ENCODE peak calls at places on chromosomes 6 and 20, in nine cellular contexts. S is psoas muscle; M is ovary; W is CD4-positive, CD25-positive, alpha-beta regulatory T cell; N is heart right ventricle; O is transverse colon; E is upper lobe of right lung; L is adrenal gland; D is cardiac muscle cell. R is an unnamed sample. For H3K36me3 and H3K27me3, the result is how much of the 10 kb centered on the place peaks cover.

GRCh38 chr6:71393471-71393870 is 104.9 kb downstream of the OGFRL1 start:
- DNase-seq in S (no peak), M (no peak), W (no peak), N (peak), O (no peak), E (no peak), L (no peak), D (no peak), R (no peak)

GRCh38 chr6:17907467-17908229 is 79.8 kb downstream of the KIF13A start:
- DNase-seq in S (peak), M (no peak), W (no peak), N (peak), O (peak), E (peak), L (peak), D (no peak), R (no peak)

GRCh38 chr6:139909992-139910391 is 535.5 kb upstream of the CITED2 start:
- DNase-seq in S (no peak), M (no peak), W (no peak), N (no peak), O (no peak), E (no peak), L (no peak), D (no peak), R (no peak)

GRCh38 chr6:43729537-43729936 is 40.5 kb upstream of the VEGFA start:
- DNase-seq in S (no peak), M (no peak), W (no peak), N (peak), O (peak), E (peak), L (no peak), D (no peak), R (no peak)

GRCh38 chr6:81575446-81575845 is 177.0 kb downstream of the TENT5A start:
- DNase-seq in S (no peak), M (no peak), W (no peak), N (no peak), O (no peak), E (no peak), L (no peak), D (no peak), R (no peak)

GRCh38 chr6:130968486-130968885 is 94.6 kb downstream of the EPB41L2 start:
- DNase-seq in S (no peak), M (no peak), W (no peak), N (no peak), O (no peak), E (no peak), L (no peak), D (no peak), R (no peak)

GRCh38 chr20:9353916-9354276 is 160.5 kb upstream of the LAMP5 start:
- DNase-seq in S (no peak), M (no peak), W (no peak), N (no peak), O (no peak), E (no peak), L (no peak), D (no peak), R (no peak)

GRCh38 chr6:118297821-118298220 is 250.3 kb upstream of the PLN start:
- DNase-seq in S (no peak), M (no peak), W (no peak), N (no peak), O (no peak), E (no peak), L (no peak), D (no peak), R (no peak)

GRCh38 chr6:160106010-160106409 is 15.6 kb upstream of the SLC22A1 start:
- DNase-seq in S (no peak), M (no peak), W (no peak), N (no peak), O (no peak), E (peak), L (no peak), D (no peak), R (no peak)

GRCh38 chr6:161476711-161477110 is 202.8 kb upstream of the AGPAT4 start:
- DNase-seq in S (no peak), M (no peak), W (no peak), N (peak), O (no peak), E (no peak), L (no peak), D (no peak), R (no peak)

GRCh38 chr6:170005680-170006470 is 254.5 kb downstream of the ERMARD start:
- DNase-seq in S (no peak), M (no peak), W (no peak), N (no peak), O (no peak), E (no peak), L (no peak), D (no peak), R (no peak)

GRCh38 chr6:150887978-150888563 is 22.6 kb downstream of the MTHFD1L start:
- DNase-seq in S (no peak), M (no peak), W (no peak), N (no peak), O (no peak), E (no peak), L (no peak), D (no peak), R (no peak)

GRCh38 chr6:159278626-159279025 is 109.4 kb downstream of the FNDC1 start:
- DNase-seq in S (no peak), M (no peak), W (no peak), N (no peak), O (no peak), E (no peak), L (no peak), D (no peak), R (no peak)

GRCh38 chr20:1325173-1326030 is 3.5 kb downstream of the SDCBP2 start:
- DNase-seq in S (peak), M (peak), W (peak), N (peak), O (peak), E (peak), L (peak), D (peak), R (peak)

GRCh38 chr6:157779705-157780604 is 43.1 kb upstream of the SNX9 start:
- DNase-seq in S (no peak), M (no peak), W (no peak), N (no peak), O (no peak), E (no peak), L (no peak), D (no peak), R (no peak)

GRCh38 chr6:149964243-149965190 is 774 bp downstream of the ULBP1 start:
- DNase-seq in S (no peak), M (no peak), W (peak), N (no peak), O (no peak), E (no peak), L (peak), D (peak), R (peak)

GRCh38 chr6:106870069-106870468 is 104.5 kb downstream of the CD24 start:
- DNase-seq in S (no peak), M (no peak), W (no peak), N (no peak), O (no peak), E (no peak), L (no peak), D (no peak), R (no peak)

GRCh38 chr6:169452117-169452868 is 198.6 kb upstream of the THBS2 start:
- DNase-seq in S (peak), M (peak), W (no peak), N (peak), O (peak), E (no peak), L (peak), D (no peak), R (no peak)

GRCh38 chr6:147138841-147139240 is 65.4 kb upstream of the STXBP5 start:
- DNase-seq in S (no peak), M (no peak), W (no peak), N (no peak), O (no peak), E (no peak), L (no peak), D (no peak), R (no peak)

GRCh38 chr6:142617158-142617557 is 315.4 kb downstream of the ADGRG6 start:
- DNase-seq in S (no peak), M (no peak), W (no peak), N (no peak), O (no peak), E (no peak), L (no peak), D (no peak), R (no peak)

GRCh38 chr6:6219716-6220115 is 100.7 kb downstream of the F13A1 start:
- DNase-seq in S (no peak), M (no peak), W (no peak), N (no peak), O (no peak), E (no peak), L (no peak), D (no peak), R (no peak)

GRCh38 chr6:85920782-85921181 is 278.1 kb upstream of the SYNCRIP start:
- DNase-seq in S (no peak), M (no peak), W (no peak), N (peak), O (no peak), E (no peak), L (no peak), D (no peak), R (no peak)

GRCh38 chr6:25399885-25400284 is 120.7 kb downstream of the CARMIL1 start:
- DNase-seq in S (no peak), M (no peak), W (no peak), N (no peak), O (no peak), E (no peak), L (no peak), D (no peak), R (no peak)

GRCh38 chr20:61803903-61804804 is 261.5 kb downstream of the TAF4 start:
- DNase-seq in S (peak), M (peak), W (no peak), N (no peak), O (no peak), E (peak), L (no peak), D (no peak), R (peak)

GRCh38 chr20:62243106-62243505 is 4.8 kb downstream of the OSBPL2 start:
- DNase-seq in S (no peak), M (no peak), W (no peak), N (no peak), O (no peak), E (no peak), L (no peak), D (no peak), R (peak)

GRCh38 chr6:139369568-139370046 is 4.8 kb downstream of the CITED2 start:
- DNase-seq in S (no peak), M (no peak), W (peak), N (no peak), O (no peak), E (no peak), L (peak), D (peak), R (no peak)

GRCh38 chr6:40477246-40478126 is 109.7 kb downstream of the LRFN2 start:
- DNase-seq in S (no peak), M (no peak), W (no peak), N (no peak), O (peak), E (no peak), L (no peak), D (peak), R (peak)

GRCh38 chr6:122726649-122727048 is 52.9 kb upstream of the FABP7 start:
- DNase-seq in S (no peak), M (no peak), W (no peak), N (no peak), O (no peak), E (no peak), L (no peak), D (peak), R (peak)

GRCh38 chr20:53412600-53413187 is 180.9 kb downstream of the ZNF217 start:
- DNase-seq in S (no peak), M (no peak), W (no peak), N (no peak), O (no peak), E (no peak), L (no peak), D (no peak), R (peak)

GRCh38 chr6:116983375-116983774 is 106.3 kb downstream of the RFX6 start:
- DNase-seq in S (no peak), M (no peak), W (no peak), N (no peak), O (no peak), E (no peak), L (no peak), D (no peak), R (no peak)

GRCh38 chr6:137494281-137494966 is at the start of gene OLIG3:
- DNase-seq in S (no peak), M (no peak), W (no peak), N (no peak), O (no peak), E (no peak), L (no peak), D (no peak), R (peak)

GRCh38 chr20:63969851-63970713 is at the start of gene ZNF512B:
- DNase-seq in S (peak), M (peak), W (peak), N (peak), O (peak), E (peak), L (peak), D (peak), R (peak)

GRCh38 chr20:824490-824889 is 9.0 kb upstream of the FAM110A start:
- DNase-seq in S (no peak), M (no peak), W (no peak), N (no peak), O (no peak), E (peak), L (no peak), D (no peak), R (no peak)

GRCh38 chr6:166505133-166505905 is 81.2 kb downstream of the RAMACL start:
- DNase-seq in S (no peak), M (no peak), W (no peak), N (no peak), O (no peak), E (no peak), L (no peak), D (no peak), R (no peak)

GRCh38 chr6:7173843-7174503 is 66.2 kb downstream of the RREB1 start:
- DNase-seq in S (no peak), M (no peak), W (no peak), N (peak), O (no peak), E (no peak), L (no peak), D (no peak), R (peak)

GRCh38 chr20:35529552-35529951 is at the start of gene C20orf173:
- DNase-seq in S (no peak), M (no peak), W (no peak), N (no peak), O (no peak), E (no peak), L (no peak), D (no peak), R (no peak)

GRCh38 chr20:309306-309840 is 12.0 kb downstream of the ZCCHC3 start:
- DNase-seq in S (no peak), M (no peak), W (no peak), N (no peak), O (no peak), E (no peak), L (no peak), D (peak), R (peak)

DNA sequence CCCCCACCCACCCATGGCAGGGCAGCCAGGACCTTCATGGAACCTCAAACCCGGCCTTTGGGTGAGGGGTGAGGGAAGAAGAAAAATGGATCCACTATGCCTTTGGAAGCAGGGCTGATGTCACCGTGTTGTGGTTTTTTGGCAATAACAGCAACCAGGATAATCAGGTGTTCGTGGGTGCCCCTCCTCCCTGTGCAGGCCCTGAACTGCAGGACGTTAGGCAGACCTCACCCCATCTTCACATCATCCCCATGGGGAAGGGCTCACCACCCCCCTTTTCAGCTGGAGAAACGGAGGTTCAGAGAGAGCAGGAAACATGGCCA is 3.6 kb downstream of the GABRR2 start:
- DNase-seq in S (no peak), M (no peak), W (no peak), N (no peak), O (no peak), E (no peak), L (no peak), D (no peak), R (no peak)
- H3K4me3 ChIP-seq in S (no peak), M (no peak), W (no peak), N (no peak), O (no peak), E (no peak), L (no peak), D (no peak), R (no peak)

GRCh38 chr6:33297956-33298772 is 578 bp downstream of the RGL2 start:
- DNase-seq in S (peak), M (peak), W (peak), N (peak), O (peak), E (no peak), L (peak), D (peak), R (peak)

GRCh38 chr6:33295621-33296369 is 2.9 kb downstream of the RGL2 start:
- DNase-seq in S (no peak), M (no peak), W (no peak), N (no peak), O (no peak), E (no peak), L (no peak), D (no peak), R (no peak)

GRCh38 chr6:33297406-33297955 is 1.3 kb downstream of the RGL2 start:
- DNase-seq in S (peak), M (peak), W (no peak), N (no peak), O (peak), E (peak), L (peak), D (peak), R (peak)

GRCh38 chr6:33298773-33299236 is at the start of gene RGL2:
- DNase-seq in S (peak), M (peak), W (no peak), N (peak), O (peak), E (peak), L (peak), D (peak), R (peak)

GRCh38 chr6:33296797-33297405 is 1.8 kb downstream of the RGL2 start:
- DNase-seq in S (no peak), M (no peak), W (no peak), N (no peak), O (no peak), E (no peak), L (no peak), D (no peak), R (no peak)
- H3K36me3 ChIP-seq in S (under half), M (under half), W (under half), N (half or more), O (under half), E (half or more), L (under half), D (under half), R (under half)

DNA sequence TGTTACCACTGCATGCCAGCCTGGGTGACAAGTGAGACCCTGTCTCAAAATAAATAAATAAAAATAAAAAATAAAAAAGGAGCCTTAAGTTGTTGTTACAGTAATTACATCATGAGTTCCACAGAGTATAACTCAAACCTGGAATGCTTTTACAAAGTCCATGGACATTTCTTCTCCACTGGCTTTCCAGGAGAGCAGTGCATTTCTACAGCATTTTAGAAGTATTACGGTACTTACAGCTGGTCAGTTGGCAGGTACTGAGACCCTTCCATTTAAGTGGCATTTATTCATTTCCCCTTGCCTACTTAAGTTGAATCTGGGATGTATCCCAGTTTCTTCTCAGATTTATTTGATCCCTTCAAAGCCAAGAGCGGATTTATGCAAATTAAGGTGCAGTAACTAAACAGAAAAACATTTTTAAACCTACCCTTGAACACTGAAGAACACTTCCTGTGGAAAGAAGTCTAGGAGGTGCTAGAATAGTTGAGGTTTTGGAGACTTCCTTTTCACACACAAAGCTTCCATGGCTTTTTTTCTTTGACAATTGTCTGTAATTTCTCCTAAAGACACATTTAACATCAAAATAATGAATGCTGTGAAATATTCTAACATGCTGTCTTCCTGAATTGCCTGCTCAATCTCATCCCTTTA is 3.3 kb downstream of the PRDM13 start:
- DNase-seq in S (no peak), M (no peak), W (no peak), N (no peak), O (no peak), E (no peak), L (no peak), D (no peak), R (no peak)
- H3K27me3 ChIP-seq in S (half or more), M (under half), W (half or more), N (half or more), O (half or more), E (half or more), L (half or more), D (half or more), R (half or more)

GRCh38 chr20:32482251-32483220 is 102.6 kb downstream of the NOL4L start:
- DNase-seq in S (peak), M (peak), W (peak), N (peak), O (peak), E (peak), L (no peak), D (peak), R (peak)

GRCh38 chr20:32479697-32480140 is 105.4 kb downstream of the NOL4L start:
- DNase-seq in S (peak), M (no peak), W (no peak), N (no peak), O (peak), E (no peak), L (no peak), D (no peak), R (peak)

GRCh38 chr20:32480361-32481199 is 104.6 kb downstream of the NOL4L start:
- DNase-seq in S (no peak), M (no peak), W (no peak), N (no peak), O (no peak), E (no peak), L (no peak), D (no peak), R (peak)

GRCh38 chr20:32483351-32484220 is 101.5 kb downstream of the NOL4L start:
- DNase-seq in S (peak), M (peak), W (peak), N (peak), O (peak), E (peak), L (peak), D (peak), R (peak)

DNA sequence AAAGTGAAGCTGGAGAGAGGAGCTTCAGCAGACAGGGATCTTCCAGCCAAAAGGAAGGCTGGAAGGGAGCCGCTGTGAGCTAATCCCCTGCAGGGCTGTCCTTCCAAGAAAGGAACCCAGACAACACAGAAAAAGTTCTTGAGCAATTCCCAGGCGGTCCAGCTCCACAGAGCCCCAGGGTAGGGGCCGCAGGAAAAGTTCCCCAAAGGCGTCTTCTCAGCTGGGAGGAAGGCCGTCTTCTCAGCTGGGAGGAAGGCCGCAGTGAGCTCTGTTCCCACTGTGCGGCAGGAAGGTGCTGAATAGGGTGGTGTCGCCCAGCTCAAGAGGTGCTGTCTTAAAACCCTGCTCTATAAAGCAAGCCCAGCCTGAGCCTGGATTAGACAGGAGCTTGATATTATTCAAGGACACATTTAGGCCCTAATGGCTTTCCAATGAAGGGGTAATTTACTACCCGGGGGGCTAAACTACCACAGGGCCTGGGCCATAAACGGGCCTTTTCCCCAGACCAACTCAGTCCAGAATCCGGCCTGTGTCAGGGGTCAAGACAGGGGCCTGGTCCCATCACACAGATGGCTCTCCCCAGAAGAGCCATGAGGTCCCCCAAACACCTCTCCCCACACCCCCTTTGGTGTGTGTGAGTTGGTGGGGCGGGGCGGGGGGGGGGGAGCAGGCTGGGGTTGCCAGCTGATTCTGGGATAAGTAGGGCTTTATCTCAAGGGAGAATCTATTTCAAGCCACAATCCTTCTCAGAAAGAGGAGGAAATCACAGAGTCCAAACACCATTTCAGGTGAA is 103.6 kb downstream of the NOL4L start:
- DNase-seq in S (no peak), M (no peak), W (no peak), N (no peak), O (peak), E (no peak), L (no peak), D (no peak), R (peak)
- H3K4me3 ChIP-seq in S (peak), M (no peak), W (no peak), N (peak), O (peak), E (peak), L (peak), D (peak), R (peak)

R was measured in H7.